ENCODE peak calls at places on chromosome 14, in eight cellular contexts. W is SJSA1; G is IMR-90; A is lung; S is naive thymus-derived CD4-positive, alpha-beta T cell; D is GM12878; U is tibial nerve; V is A549. C is an unnamed sample. For H3K9me3, the result is how much of the 10 kb centered on the place peaks cover.

GRCh38 chr14:69543341-69544249 is 31.1 kb downstream of the CCDC177 start:
- DNase-seq in W (no peak), G (peak), A (peak), S (no peak), D (no peak), U (no peak), V (peak), C (peak)

GRCh38 chr14:32201816-32202467 is at the start of gene RNU6-7:
- DNase-seq in W (no peak), G (peak), A (no peak), S (peak), D (no peak), U (no peak), V (peak), C (no peak)

GRCh38 chr14:93033983-93034670 is 81.6 kb downstream of the ITPK1 start:
- DNase-seq in W (no peak), G (no peak), A (no peak), S (peak), D (no peak), U (no peak), V (no peak), C (peak)

GRCh38 chr14:104883681-104884361 is 18.8 kb downstream of the CEP170B start:
- DNase-seq in W (no peak), G (no peak), A (no peak), S (no peak), D (no peak), U (no peak), V (no peak), C (no peak)

GRCh38 chr14:104211242-104211641 is 72.9 kb downstream of the KIF26A start:
- DNase-seq in W (no peak), G (no peak), A (no peak), S (no peak), D (no peak), U (no peak), V (no peak), C (no peak)

GRCh38 chr14:49880267-49881064 is 12.4 kb upstream of the ARF6 start:
- DNase-seq in W (no peak), G (no peak), A (no peak), S (no peak), D (no peak), U (no peak), V (no peak), C (no peak)

GRCh38 chr14:68879841-68880575 is 87.1 kb upstream of the ZFP36L1 start:
- DNase-seq in W (no peak), G (no peak), A (no peak), S (no peak), D (no peak), U (no peak), V (no peak), C (no peak)

GRCh38 chr14:43803076-43803689 is 703.9 kb downstream of the FSCB start:
- DNase-seq in W (no peak), G (no peak), A (no peak), S (no peak), D (no peak), U (no peak), V (no peak), C (no peak)

GRCh38 chr14:68693926-68694325 is 98.9 kb downstream of the ZFP36L1 start:
- DNase-seq in W (no peak), G (no peak), A (no peak), S (no peak), D (no peak), U (no peak), V (no peak), C (no peak)

GRCh38 chr14:57982802-57983201 is 116.9 kb upstream of the SLC35F4 start:
- DNase-seq in W (no peak), G (no peak), A (no peak), S (no peak), D (no peak), U (no peak), V (no peak), C (no peak)

GRCh38 chr14:57736391-57736790 is 129.5 kb downstream of the SLC35F4 start:
- DNase-seq in W (no peak), G (no peak), A (no peak), S (no peak), D (no peak), U (no peak), V (no peak), C (no peak)

GRCh38 chr14:101820283-101820798 is 58.8 kb downstream of the PPP2R5C start:
- DNase-seq in W (no peak), G (no peak), A (no peak), S (peak), D (peak), U (no peak), V (no peak), C (peak)

GRCh38 chr14:64772394-64772950 is 68.2 kb downstream of the PLEKHG3 start:
- DNase-seq in W (no peak), G (no peak), A (no peak), S (no peak), D (no peak), U (no peak), V (no peak), C (no peak)

GRCh38 chr14:51908086-51908485 is 47.7 kb downstream of the GNG2 start:
- DNase-seq in W (no peak), G (peak), A (no peak), S (no peak), D (no peak), U (no peak), V (no peak), C (no peak)

GRCh38 chr14:100417466-100417865 is 94.3 kb downstream of the SLC25A47 start:
- DNase-seq in W (peak), G (peak), A (no peak), S (no peak), D (no peak), U (no peak), V (peak), C (no peak)

GRCh38 chr14:78455896-78456435 is 285.8 kb downstream of the NRXN3 start:
- DNase-seq in W (no peak), G (no peak), A (no peak), S (no peak), D (no peak), U (no peak), V (no peak), C (no peak)

GRCh38 chr14:99138999-99139865 is 132.8 kb downstream of the BCL11B start:
- DNase-seq in W (no peak), G (no peak), A (no peak), S (no peak), D (no peak), U (no peak), V (no peak), C (no peak)

GRCh38 chr14:99261916-99262787 is 9.8 kb downstream of the BCL11B start:
- DNase-seq in W (no peak), G (no peak), A (no peak), S (peak), D (no peak), U (no peak), V (no peak), C (peak)

GRCh38 chr14:23054000-23054811 is 3.1 kb downstream of the CDH24 start:
- DNase-seq in W (peak), G (no peak), A (no peak), S (peak), D (no peak), U (no peak), V (no peak), C (no peak)

GRCh38 chr14:65946494-65946893 is 534.0 kb downstream of the FUT8 start:
- DNase-seq in W (no peak), G (no peak), A (no peak), S (no peak), D (no peak), U (no peak), V (no peak), C (no peak)

GRCh38 chr14:102140750-102141145 is 1.1 kb downstream of the WDR20 start:
- DNase-seq in W (no peak), G (no peak), A (no peak), S (no peak), D (no peak), U (no peak), V (no peak), C (no peak)

GRCh38 chr14:101968186-101968585 is 3.8 kb downstream of the DYNC1H1 start:
- DNase-seq in W (no peak), G (no peak), A (no peak), S (no peak), D (no peak), U (no peak), V (no peak), C (no peak)

GRCh38 chr14:87411370-87411769 is 581.6 kb downstream of the GALC start:
- DNase-seq in W (no peak), G (no peak), A (no peak), S (no peak), D (no peak), U (no peak), V (no peak), C (no peak)

GRCh38 chr14:92943855-92944570 is 21.1 kb downstream of the CHGA start:
- DNase-seq in W (no peak), G (peak), A (no peak), S (no peak), D (no peak), U (no peak), V (no peak), C (no peak)

GRCh38 chr14:93960774-93961438 is 15.5 kb downstream of the ASB2 start:
- DNase-seq in W (no peak), G (no peak), A (no peak), S (no peak), D (no peak), U (no peak), V (no peak), C (no peak)

GRCh38 chr14:89331398-89331797 is 85.6 kb downstream of the FOXN3 start:
- DNase-seq in W (no peak), G (no peak), A (no peak), S (no peak), D (peak), U (no peak), V (no peak), C (no peak)
- H3K27ac ChIP-seq in W (no peak), G (no peak), A (no peak), S (no peak), D (peak), U (no peak), V (no peak), C (no peak)

GRCh38 chr14:61132336-61132735 is 148.8 kb downstream of the TMEM30B start:
- DNase-seq in W (no peak), G (peak), A (no peak), S (no peak), D (no peak), U (no peak), V (no peak), C (no peak)

GRCh38 chr14:61130512-61131260 is 149.6 kb downstream of the SLC38A6 start:
- DNase-seq in W (no peak), G (no peak), A (no peak), S (no peak), D (no peak), U (no peak), V (no peak), C (no peak)

GRCh38 chr14:61129168-61129745 is 148.2 kb downstream of the SLC38A6 start:
- DNase-seq in W (no peak), G (no peak), A (no peak), S (no peak), D (no peak), U (no peak), V (no peak), C (no peak)

GRCh38 chr14:61128382-61129167 is 147.5 kb downstream of the SLC38A6 start:
- DNase-seq in W (no peak), G (peak), A (no peak), S (no peak), D (no peak), U (no peak), V (no peak), C (no peak)

DNA sequence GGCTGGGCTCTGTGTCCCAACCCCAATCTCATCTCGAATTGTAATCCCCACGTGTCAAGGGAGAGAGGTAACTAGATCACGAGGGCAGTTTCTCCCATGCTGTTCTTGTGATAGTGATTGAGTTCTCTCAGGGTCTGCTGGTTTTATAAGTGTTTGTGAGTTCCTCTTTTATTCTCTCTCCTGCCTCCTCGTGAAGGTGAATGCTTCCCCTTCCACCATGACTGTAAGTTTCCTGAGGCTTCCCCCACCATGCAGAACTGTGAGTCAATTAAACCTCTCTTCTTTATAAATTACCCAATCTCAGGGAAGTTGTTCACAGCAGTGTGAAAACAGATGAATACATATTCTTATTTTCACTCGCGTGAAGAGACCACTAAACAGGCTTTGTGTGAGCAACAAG is 148.2 kb downstream of the TMEM30B start:
- DNase-seq in W (no peak), G (no peak), A (no peak), S (no peak), D (no peak), U (no peak), V (no peak), C (no peak)
- H3K9me3 ChIP-seq in W (under half), G (under half), A (under half), S (under half), D (under half), U (under half), V (under half), C (under half)

GRCh38 chr14:21524575-21525518 is 1.3 kb downstream of the SALL2 start:
- DNase-seq in W (no peak), G (no peak), A (no peak), S (no peak), D (no peak), U (no peak), V (no peak), C (no peak)
- H3K4me3 ChIP-seq in W (no peak), G (peak), A (no peak), S (no peak), D (no peak), U (no peak), V (peak), C (no peak)

DNA sequence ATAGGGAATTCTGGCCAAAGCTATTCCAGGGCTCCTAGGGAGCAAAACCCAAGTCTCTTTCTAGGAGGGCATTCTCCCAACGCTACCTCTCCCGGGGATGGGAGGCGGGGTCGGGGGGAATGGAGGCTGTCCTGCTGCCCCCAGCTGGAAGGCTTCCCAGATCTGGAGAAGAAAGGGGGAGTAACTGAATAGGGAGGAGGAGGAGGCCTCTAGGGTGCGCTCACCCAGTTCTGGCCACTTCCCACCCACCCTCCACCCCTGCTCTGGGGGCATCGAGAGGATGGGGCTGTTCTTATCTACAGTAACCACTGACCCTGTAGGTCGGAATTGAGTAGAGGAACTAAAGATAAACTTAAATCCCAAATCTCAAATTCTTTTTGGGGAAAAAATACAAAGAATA is 577 bp upstream of the RNASE1 start:
- DNase-seq in W (no peak), G (no peak), A (no peak), S (no peak), D (no peak), U (no peak), V (no peak), C (no peak)
- H3K27ac ChIP-seq in W (no peak), G (no peak), A (peak), S (no peak), D (no peak), U (peak), V (no peak), C (no peak)

DNA sequence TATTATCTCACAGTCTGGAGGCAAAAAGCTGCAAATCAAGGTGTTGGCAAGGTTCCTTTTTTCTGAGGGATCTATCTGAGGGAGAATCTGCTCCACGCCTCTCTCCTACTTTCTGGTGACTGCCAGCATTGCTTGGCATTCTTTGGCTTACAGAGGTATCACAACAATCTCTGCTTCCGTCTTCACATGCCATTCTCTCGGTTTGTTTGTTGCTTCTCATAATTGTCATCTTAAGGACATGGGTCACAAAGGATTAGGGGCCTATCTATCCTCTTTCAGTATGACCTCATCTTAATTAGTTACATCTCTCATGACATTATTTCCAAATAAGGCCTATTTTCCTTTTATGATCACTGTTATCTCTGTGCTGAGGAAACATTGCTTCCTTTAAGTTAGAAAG is 345.0 kb downstream of the FOXG1 start:
- DNase-seq in W (no peak), G (no peak), A (no peak), S (no peak), D (no peak), U (no peak), V (no peak), C (no peak)
- H3K9me3 ChIP-seq in W (under half), G (under half), A (under half), S (under half), D (under half), U (under half), V (under half), C (under half)

DNA sequence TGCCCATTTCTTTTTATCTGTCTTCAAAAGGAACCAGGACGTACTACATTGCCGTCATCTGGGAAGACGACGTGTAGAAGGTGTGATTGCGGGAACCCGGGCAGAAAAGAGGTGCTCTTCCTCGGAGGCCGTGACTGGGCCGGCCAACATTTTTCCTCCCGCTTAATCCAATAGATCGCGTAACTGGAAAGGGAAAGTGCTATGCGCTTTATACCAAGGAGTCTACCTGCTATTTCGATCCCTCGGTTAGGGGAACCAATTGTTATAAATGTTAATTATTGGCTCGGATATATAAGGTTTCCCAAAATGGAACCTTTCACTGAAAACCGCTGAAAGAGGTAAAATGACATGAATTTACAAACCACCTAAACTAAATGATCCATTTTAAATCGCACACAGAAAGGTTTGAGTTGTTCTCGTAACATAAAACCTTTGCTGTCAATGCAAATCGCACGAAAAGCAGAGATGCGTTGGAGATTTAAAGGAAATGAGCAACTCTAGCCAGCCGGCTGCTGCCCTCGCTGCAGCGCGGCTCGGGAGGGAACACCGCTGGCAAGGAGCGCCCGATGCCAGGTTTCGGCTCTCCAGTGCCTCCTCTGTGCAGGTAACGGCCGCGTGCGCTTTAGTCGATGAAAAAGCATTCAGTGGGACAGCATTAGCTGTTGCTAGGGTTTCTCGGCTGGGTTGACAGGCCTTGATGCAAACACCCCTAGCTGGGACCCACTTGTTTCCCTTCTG is 2.8 kb upstream of the SIX1 start:
- DNase-seq in W (no peak), G (peak), A (no peak), S (no peak), D (no peak), U (no peak), V (no peak), C (no peak)
- H3K4me3 ChIP-seq in W (no peak), G (no peak), A (no peak), S (no peak), D (no peak), U (no peak), V (no peak), C (no peak)